ENCODE peak calls at places on chromosome 14, in nine cellular contexts. X is heart right ventricle, D is DND-41, L is thyroid gland, A is left lung, S is mammary epithelial cell, H is keratinocyte, W is gastrocnemius medialis, Y is PC-3. F is an unnamed sample. For H3K36me3 and H3K27me3, the result is how much of the 10 kb centered on the place peaks cover.

GRCh38 chr14:58663494-58664111 is 25.8 kb downstream of the DACT1 start:
- DNase-seq in X (no peak), D (no peak), L (peak), A (no peak), S (peak), H (no peak), W (no peak), Y (no peak), F (no peak)

GRCh38 chr14:35534130-35534883 is at the start of gene INSM2:
- DNase-seq in X (peak), D (no peak), L (no peak), A (peak), S (no peak), H (no peak), W (no peak), Y (no peak), F (no peak)

GRCh38 chr14:101719708-101720107 is 41.8 kb upstream of the PPP2R5C start:
- DNase-seq in X (no peak), D (no peak), L (no peak), A (no peak), S (no peak), H (no peak), W (no peak), Y (no peak), F (no peak)

GRCh38 chr14:81386379-81386778 is 13.7 kb downstream of the STON2 start:
- DNase-seq in X (no peak), D (no peak), L (no peak), A (no peak), S (no peak), H (no peak), W (no peak), Y (no peak), F (no peak)

GRCh38 chr14:37234222-37234621 is 36.5 kb downstream of the MIPOL1 start:
- DNase-seq in X (no peak), D (no peak), L (no peak), A (no peak), S (no peak), H (no peak), W (no peak), Y (no peak), F (no peak)

GRCh38 chr14:85943187-85943586 is 413.2 kb downstream of the FLRT2 start:
- DNase-seq in X (no peak), D (no peak), L (no peak), A (no peak), S (no peak), H (no peak), W (no peak), Y (no peak), F (no peak)

GRCh38 chr14:23605931-23606585 is 27.5 kb upstream of the JPH4 start:
- DNase-seq in X (no peak), D (no peak), L (no peak), A (no peak), S (peak), H (no peak), W (no peak), Y (no peak), F (no peak)

GRCh38 chr14:68634346-68634745 is 158.5 kb downstream of the ZFP36L1 start:
- DNase-seq in X (no peak), D (no peak), L (no peak), A (no peak), S (no peak), H (no peak), W (no peak), Y (no peak), F (no peak)

GRCh38 chr14:92382677-92383076 is 59.7 kb downstream of the SLC24A4 start:
- DNase-seq in X (no peak), D (no peak), L (no peak), A (no peak), S (peak), H (no peak), W (no peak), Y (peak), F (no peak)

GRCh38 chr14:102872020-102872419 is 50.4 kb upstream of the AMN start:
- DNase-seq in X (no peak), D (no peak), L (peak), A (no peak), S (no peak), H (no peak), W (no peak), Y (no peak), F (no peak)

GRCh38 chr14:102875652-102876051 is 46.8 kb upstream of the AMN start:
- DNase-seq in X (no peak), D (no peak), L (no peak), A (no peak), S (no peak), H (no peak), W (no peak), Y (no peak), F (no peak)

GRCh38 chr14:102870994-102871831 is 51.2 kb upstream of the AMN start:
- DNase-seq in X (peak), D (no peak), L (peak), A (no peak), S (no peak), H (no peak), W (no peak), Y (no peak), F (no peak)

GRCh38 chr14:102873546-102874061 is 48.9 kb upstream of the AMN start:
- DNase-seq in X (no peak), D (no peak), L (no peak), A (no peak), S (no peak), H (no peak), W (no peak), Y (no peak), F (no peak)

GRCh38 chr14:102873131-102873530 is 49.3 kb upstream of the AMN start:
- DNase-seq in X (no peak), D (no peak), L (peak), A (no peak), S (no peak), H (no peak), W (no peak), Y (no peak), F (no peak)
- H3K36me3 ChIP-seq in X (half or more), D (half or more), L (under half), A (half or more), S (under half), H (under half), W (under half), Y (under half), F (half or more)

GRCh38 chr14:98408024-98408555 is 863.9 kb downstream of the BCL11B start:
- DNase-seq in X (no peak), D (no peak), L (no peak), A (no peak), S (no peak), H (no peak), W (no peak), Y (no peak), F (no peak)

GRCh38 chr14:98404811-98405210 is 867.2 kb downstream of the BCL11B start:
- DNase-seq in X (no peak), D (no peak), L (no peak), A (no peak), S (no peak), H (no peak), W (no peak), Y (no peak), F (no peak)

GRCh38 chr14:98411154-98411553 is 860.8 kb downstream of the BCL11B start:
- DNase-seq in X (no peak), D (no peak), L (no peak), A (no peak), S (no peak), H (no peak), W (no peak), Y (no peak), F (no peak)

GRCh38 chr14:98412431-98412830 is 859.6 kb downstream of the BCL11B start:
- DNase-seq in X (no peak), D (no peak), L (no peak), A (no peak), S (no peak), H (no peak), W (no peak), Y (no peak), F (no peak)

GRCh38 chr14:98408713-98409112 is 863.3 kb downstream of the BCL11B start:
- DNase-seq in X (no peak), D (peak), L (no peak), A (no peak), S (no peak), H (no peak), W (no peak), Y (no peak), F (no peak)
- H3K27me3 ChIP-seq in X (under half), D (under half), L (under half), A (under half), S (under half), H (under half), W (under half), Y (under half), F (under half)

DNA sequence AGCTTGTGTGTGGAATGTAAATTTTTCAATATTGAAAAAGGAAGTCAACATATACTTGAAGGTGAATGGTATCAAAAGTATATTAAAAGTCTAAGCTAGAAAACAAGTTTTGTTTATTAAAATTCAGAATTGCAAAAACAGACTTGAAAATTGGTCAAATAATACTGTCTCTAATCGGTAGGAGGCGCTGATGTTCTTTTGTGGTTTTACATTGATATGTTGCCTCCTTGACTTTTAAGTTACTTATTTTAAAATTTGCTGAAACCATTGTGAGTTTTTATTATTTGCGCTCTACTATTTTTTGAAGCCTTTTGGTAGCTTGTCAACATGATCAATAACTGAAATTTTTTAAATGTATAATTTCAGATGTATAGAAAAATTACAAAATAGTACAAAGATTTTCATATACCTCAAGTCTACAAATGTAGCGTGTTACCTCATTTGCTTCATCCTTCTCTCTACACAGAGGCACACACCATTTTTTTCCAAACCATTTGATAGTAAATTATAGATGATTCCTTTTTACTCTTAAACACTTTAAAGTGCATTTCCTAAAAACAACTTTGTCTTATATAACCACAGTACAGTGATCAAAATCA is 6.9 kb downstream of the RTRAF start:
- DNase-seq in X (no peak), D (no peak), L (no peak), A (no peak), S (no peak), H (no peak), W (no peak), Y (peak), F (no peak)
- TF ChIP-seq CTCF in X (peak), D (peak), L (peak), A (peak), S (peak), H (peak), W (no peak), Y (peak), F (peak)

DNA sequence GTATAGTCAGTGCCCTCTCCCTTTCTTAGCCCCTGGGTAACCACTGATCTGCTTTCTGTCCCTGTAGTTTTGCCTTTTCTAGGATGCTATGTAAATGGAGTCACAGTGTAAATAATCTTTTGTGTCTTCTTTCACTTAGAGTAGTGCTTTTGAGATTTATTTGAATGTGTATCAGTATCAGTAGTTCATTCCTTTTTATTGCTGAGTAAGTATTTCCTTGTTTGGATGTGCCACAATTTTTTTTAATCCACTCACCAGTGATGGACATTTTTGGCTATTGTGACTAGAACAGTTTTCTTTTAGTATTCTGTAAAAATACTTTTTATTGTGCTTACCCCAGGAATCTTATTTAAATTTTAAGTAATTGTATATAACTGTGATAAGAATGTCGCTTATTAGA is 3.4 kb downstream of the MARK3 start:
- DNase-seq in X (no peak), D (no peak), L (no peak), A (no peak), S (no peak), H (no peak), W (no peak), Y (no peak), F (no peak)
- H3K36me3 ChIP-seq in X (under half), D (under half), L (under half), A (under half), S (under half), H (under half), W (under half), Y (under half), F (under half)

GRCh38 chr14:104912053-104912452 is 12.6 kb upstream of the PLD4 start:
- DNase-seq in X (no peak), D (no peak), L (no peak), A (no peak), S (no peak), H (no peak), W (no peak), Y (no peak), F (no peak)
- H3K27me3 ChIP-seq in X (under half), D (under half), L (under half), A (under half), S (under half), H (under half), W (under half), Y (under half), F (under half)

GRCh38 chr14:64804754-64805260 is 74.9 kb downstream of the SPTB start:
- DNase-seq in X (no peak), D (no peak), L (no peak), A (no peak), S (no peak), H (no peak), W (no peak), Y (no peak), F (no peak)

GRCh38 chr14:64807588-64807987 is 72.1 kb downstream of the SPTB start:
- DNase-seq in X (peak), D (no peak), L (no peak), A (no peak), S (no peak), H (no peak), W (no peak), Y (peak), F (no peak)

GRCh38 chr14:64806862-64807495 is 72.7 kb downstream of the SPTB start:
- DNase-seq in X (no peak), D (no peak), L (no peak), A (no peak), S (no peak), H (no peak), W (no peak), Y (no peak), F (no peak)

GRCh38 chr14:64808449-64808848 is 71.3 kb downstream of the SPTB start:
- DNase-seq in X (no peak), D (no peak), L (no peak), A (no peak), S (no peak), H (no peak), W (no peak), Y (no peak), F (no peak)

DNA sequence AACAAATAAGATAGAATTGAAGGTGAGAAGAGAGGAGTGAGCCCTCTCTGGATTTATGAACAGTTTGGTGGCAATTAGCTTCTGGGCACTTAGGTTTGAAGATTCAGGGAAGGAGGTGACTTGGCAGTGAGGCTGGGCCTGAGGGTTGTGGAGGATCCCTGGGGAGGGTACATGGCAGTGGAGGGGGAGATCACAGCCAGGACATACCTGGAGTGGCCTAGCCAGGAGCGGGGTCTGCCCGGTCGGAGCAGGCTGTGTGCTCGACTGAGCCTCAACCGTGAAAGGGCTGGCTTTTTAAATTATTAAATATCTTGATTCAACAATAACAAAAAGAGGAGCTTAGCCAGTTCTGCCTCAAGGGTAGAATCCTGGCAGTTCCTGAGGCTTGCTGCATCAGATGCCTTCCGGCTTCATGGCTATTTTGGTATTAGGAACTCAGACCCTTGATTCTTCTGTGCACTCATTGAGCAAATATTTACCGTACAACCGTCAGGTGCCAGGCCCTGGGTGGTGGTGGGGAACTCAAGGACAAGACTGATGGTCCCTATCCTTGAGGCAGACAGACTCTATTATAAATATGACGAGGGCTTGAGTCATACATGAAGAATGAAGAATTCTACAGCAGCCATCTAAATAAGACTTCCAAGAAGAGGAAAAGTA is 73.4 kb downstream of the SPTB start:
- DNase-seq in X (no peak), D (no peak), L (no peak), A (no peak), S (peak), H (peak), W (no peak), Y (peak), F (no peak)
- TF ChIP-seq CTCF in X (no peak), D (no peak), L (no peak), A (no peak), S (no peak), H (no peak), W (no peak), Y (no peak), F (no peak)

GRCh38 chr14:90402009-90402408 is 5.2 kb downstream of the CALM1 start:
- DNase-seq in X (no peak), D (no peak), L (no peak), A (no peak), S (no peak), H (no peak), W (no peak), Y (no peak), F (no peak)
- H3K36me3 ChIP-seq in X (half or more), D (half or more), L (half or more), A (half or more), S (half or more), H (half or more), W (under half), Y (half or more), F (half or more)

GRCh38 chr14:105126970-105127307 is 41.6 kb downstream of the JAG2 start:
- DNase-seq in X (no peak), D (no peak), L (no peak), A (no peak), S (no peak), H (no peak), W (no peak), Y (no peak), F (no peak)

GRCh38 chr14:105123266-105123665 is 45.3 kb downstream of the JAG2 start:
- DNase-seq in X (no peak), D (no peak), L (no peak), A (no peak), S (no peak), H (no peak), W (no peak), Y (no peak), F (no peak)

GRCh38 chr14:105126126-105126969 is 42.2 kb downstream of the JAG2 start:
- DNase-seq in X (no peak), D (no peak), L (no peak), A (no peak), S (no peak), H (no peak), W (no peak), Y (no peak), F (no peak)

GRCh38 chr14:105124837-105125222 is 43.7 kb downstream of the JAG2 start:
- DNase-seq in X (no peak), D (no peak), L (no peak), A (no peak), S (no peak), H (no peak), W (no peak), Y (no peak), F (no peak)

DNA sequence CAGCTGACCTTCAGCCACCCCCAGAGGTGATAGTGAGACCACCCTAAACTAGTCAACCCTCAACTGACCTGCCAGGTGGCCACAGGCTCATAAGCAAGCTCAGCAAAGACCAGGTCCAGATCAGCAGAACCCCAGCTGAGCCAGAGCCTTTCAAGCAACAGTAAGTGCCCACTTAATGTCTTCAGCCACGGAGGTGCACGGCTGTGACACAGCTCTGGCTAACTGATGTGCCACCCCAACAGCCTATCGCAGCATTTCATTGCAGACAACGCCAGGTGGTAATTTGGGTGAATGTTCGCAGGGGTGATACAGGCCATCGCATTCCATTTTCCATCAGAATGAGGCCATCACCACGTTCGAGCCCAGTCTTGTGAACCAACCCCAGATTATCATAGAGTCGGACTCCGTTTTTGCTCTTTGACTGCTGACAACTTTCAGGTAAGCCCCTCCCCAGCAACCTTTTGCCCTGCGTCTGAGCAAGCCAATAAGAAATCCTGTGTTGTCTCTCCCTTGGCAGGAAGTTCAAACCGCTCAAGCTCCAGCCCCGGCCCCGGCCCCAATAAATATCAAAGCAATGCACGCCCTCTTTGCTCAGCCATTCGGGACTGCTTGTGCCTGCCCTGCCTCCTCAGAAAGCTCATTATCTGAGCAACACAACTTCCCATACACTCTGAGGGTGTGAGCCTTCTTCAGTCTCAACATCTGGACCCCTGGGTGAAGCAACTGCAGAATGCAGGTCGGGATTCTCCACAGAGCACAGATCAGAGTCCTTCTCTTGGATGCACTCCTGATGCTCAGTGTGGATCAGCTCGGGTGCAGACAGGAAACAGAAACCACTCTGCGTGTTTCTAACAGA is 44.4 kb downstream of the JAG2 start:
- DNase-seq in X (no peak), D (no peak), L (no peak), A (no peak), S (no peak), H (no peak), W (no peak), Y (no peak), F (no peak)
- H3K27me3 ChIP-seq in X (under half), D (under half), L (under half), A (under half), S (under half), H (under half), W (under half), Y (under half), F (under half)

F was measured in lower lobe of right lung.